ENCODE peak calls at places on chromosomes 6 and 20, in seven cellular contexts. One of them, this sample, is unnamed. For H3K9me3, the result is how much of the 10 kb centered on the place peaks cover.

GRCh38 chr6:26366504-26366903 is 1.5 kb downstream of the BTN3A2 start:
- DNase-seq in Peyer's patch: no peak
- DNase-seq in IMR-90: no peak
- DNase-seq in upper lobe of left lung: no peak
- DNase-seq in thyroid gland: no peak
- DNase-seq in heart left ventricle: no peak
- DNase-seq in body of pancreas: no peak
- DNase-seq in this sample: no peak

GRCh38 chr6:41271901-41272395 is 14.5 kb downstream of the TREM1 start:
- DNase-seq in Peyer's patch: no peak
- DNase-seq in IMR-90: no peak
- DNase-seq in upper lobe of left lung: peak
- DNase-seq in thyroid gland: no peak
- DNase-seq in heart left ventricle: peak
- DNase-seq in body of pancreas: no peak
- DNase-seq in this sample: peak

GRCh38 chr20:14521436-14521835 is 184.0 kb upstream of the FLRT3 start:
- DNase-seq in Peyer's patch: no peak
- DNase-seq in IMR-90: peak
- DNase-seq in upper lobe of left lung: no peak
- DNase-seq in thyroid gland: no peak
- DNase-seq in heart left ventricle: no peak
- DNase-seq in body of pancreas: no peak
- DNase-seq in this sample: no peak

GRCh38 chr20:20932156-20932555 is 174.0 kb downstream of the LINC00237 start:
- DNase-seq in Peyer's patch: no peak
- DNase-seq in IMR-90: no peak
- DNase-seq in upper lobe of left lung: no peak
- DNase-seq in thyroid gland: no peak
- DNase-seq in heart left ventricle: no peak
- DNase-seq in body of pancreas: no peak
- DNase-seq in this sample: no peak

GRCh38 chr20:60113771-60114170 is 155.5 kb downstream of the CDH26 start:
- DNase-seq in Peyer's patch: no peak
- DNase-seq in IMR-90: no peak
- DNase-seq in upper lobe of left lung: no peak
- DNase-seq in thyroid gland: no peak
- DNase-seq in heart left ventricle: no peak
- DNase-seq in body of pancreas: no peak
- DNase-seq in this sample: no peak

GRCh38 chr20:13995086-13995665 is at the start of gene MACROD2:
- DNase-seq in Peyer's patch: peak
- DNase-seq in IMR-90: peak
- DNase-seq in upper lobe of left lung: peak
- DNase-seq in thyroid gland: peak
- DNase-seq in heart left ventricle: peak
- DNase-seq in body of pancreas: peak
- DNase-seq in this sample: peak

GRCh38 chr6:99603421-99604160 is 3.0 kb upstream of the PRDM13 start:
- DNase-seq in Peyer's patch: no peak
- DNase-seq in IMR-90: peak
- DNase-seq in upper lobe of left lung: peak
- DNase-seq in thyroid gland: no peak
- DNase-seq in heart left ventricle: no peak
- DNase-seq in body of pancreas: no peak
- DNase-seq in this sample: no peak

GRCh38 chr6:8047466-8048292 is 16.5 kb downstream of the BLOC1S5 start:
- DNase-seq in Peyer's patch: no peak
- DNase-seq in IMR-90: peak
- DNase-seq in upper lobe of left lung: no peak
- DNase-seq in thyroid gland: no peak
- DNase-seq in heart left ventricle: no peak
- DNase-seq in body of pancreas: no peak
- DNase-seq in this sample: no peak

GRCh38 chr20:11496382-11496781 is 421.3 kb upstream of the BTBD3 start:
- DNase-seq in Peyer's patch: no peak
- DNase-seq in IMR-90: peak
- DNase-seq in upper lobe of left lung: no peak
- DNase-seq in thyroid gland: peak
- DNase-seq in heart left ventricle: no peak
- DNase-seq in body of pancreas: no peak
- DNase-seq in this sample: no peak

GRCh38 chr20:42639140-42639539 is 550.6 kb downstream of the PTPRT start:
- DNase-seq in Peyer's patch: no peak
- DNase-seq in IMR-90: no peak
- DNase-seq in upper lobe of left lung: no peak
- DNase-seq in thyroid gland: no peak
- DNase-seq in heart left ventricle: no peak
- DNase-seq in body of pancreas: no peak
- DNase-seq in this sample: no peak

GRCh38 chr6:138572200-138572875 is 73.0 kb upstream of the NHSL1 start:
- DNase-seq in Peyer's patch: no peak
- DNase-seq in IMR-90: peak
- DNase-seq in upper lobe of left lung: no peak
- DNase-seq in thyroid gland: peak
- DNase-seq in heart left ventricle: peak
- DNase-seq in body of pancreas: peak
- DNase-seq in this sample: peak

GRCh38 chr6:150269857-150270223 is 99.0 kb upstream of the IYD start:
- DNase-seq in Peyer's patch: no peak
- DNase-seq in IMR-90: peak
- DNase-seq in upper lobe of left lung: no peak
- DNase-seq in thyroid gland: no peak
- DNase-seq in heart left ventricle: no peak
- DNase-seq in body of pancreas: no peak
- DNase-seq in this sample: no peak

GRCh38 chr6:166934174-166934573 is 22.2 kb downstream of the RNASET2 start:
- DNase-seq in Peyer's patch: no peak
- DNase-seq in IMR-90: no peak
- DNase-seq in upper lobe of left lung: no peak
- DNase-seq in thyroid gland: no peak
- DNase-seq in heart left ventricle: no peak
- DNase-seq in body of pancreas: no peak
- DNase-seq in this sample: no peak

GRCh38 chr6:159043986-159044385 is 805 bp downstream of the TAGAP start:
- DNase-seq in Peyer's patch: no peak
- DNase-seq in IMR-90: no peak
- DNase-seq in upper lobe of left lung: no peak
- DNase-seq in thyroid gland: no peak
- DNase-seq in heart left ventricle: no peak
- DNase-seq in body of pancreas: no peak
- DNase-seq in this sample: no peak

GRCh38 chr20:17835240-17835940 is 133.2 kb downstream of the SNX5 start:
- DNase-seq in Peyer's patch: no peak
- DNase-seq in IMR-90: peak
- DNase-seq in upper lobe of left lung: peak
- DNase-seq in thyroid gland: no peak
- DNase-seq in heart left ventricle: peak
- DNase-seq in body of pancreas: peak
- DNase-seq in this sample: no peak

GRCh38 chr20:5357942-5358341 is 41.2 kb upstream of the PROKR2 start:
- DNase-seq in Peyer's patch: no peak
- DNase-seq in IMR-90: no peak
- DNase-seq in upper lobe of left lung: no peak
- DNase-seq in thyroid gland: no peak
- DNase-seq in heart left ventricle: no peak
- DNase-seq in body of pancreas: no peak
- DNase-seq in this sample: no peak

GRCh38 chr6:37602360-37602759 is 95.3 kb downstream of the MDGA1 start:
- DNase-seq in Peyer's patch: no peak
- DNase-seq in IMR-90: peak
- DNase-seq in upper lobe of left lung: no peak
- DNase-seq in thyroid gland: no peak
- DNase-seq in heart left ventricle: no peak
- DNase-seq in body of pancreas: no peak
- DNase-seq in this sample: no peak

GRCh38 chr6:163743796-163744195 is 329.3 kb downstream of the QKI start:
- DNase-seq in Peyer's patch: no peak
- DNase-seq in IMR-90: no peak
- DNase-seq in upper lobe of left lung: peak
- DNase-seq in thyroid gland: no peak
- DNase-seq in heart left ventricle: no peak
- DNase-seq in body of pancreas: no peak
- DNase-seq in this sample: no peak

GRCh38 chr20:59745716-59746115 is 141.4 kb downstream of the PHACTR3 start:
- DNase-seq in Peyer's patch: no peak
- DNase-seq in IMR-90: no peak
- DNase-seq in upper lobe of left lung: no peak
- DNase-seq in thyroid gland: no peak
- DNase-seq in heart left ventricle: no peak
- DNase-seq in body of pancreas: no peak
- DNase-seq in this sample: no peak

GRCh38 chr20:32509639-32510066 is 75.5 kb downstream of the NOL4L start:
- DNase-seq in Peyer's patch: peak
- DNase-seq in IMR-90: peak
- DNase-seq in upper lobe of left lung: no peak
- DNase-seq in thyroid gland: no peak
- DNase-seq in heart left ventricle: no peak
- DNase-seq in body of pancreas: no peak
- DNase-seq in this sample: no peak

GRCh38 chr6:134303903-134304302 is 14.0 kb downstream of the SGK1 start:
- DNase-seq in Peyer's patch: no peak
- DNase-seq in IMR-90: peak
- DNase-seq in upper lobe of left lung: no peak
- DNase-seq in thyroid gland: no peak
- DNase-seq in heart left ventricle: no peak
- DNase-seq in body of pancreas: no peak
- DNase-seq in this sample: no peak

GRCh38 chr20:341682-342081 is 5.2 kb upstream of the NRSN2 start:
- DNase-seq in Peyer's patch: no peak
- DNase-seq in IMR-90: peak
- DNase-seq in upper lobe of left lung: no peak
- DNase-seq in thyroid gland: no peak
- DNase-seq in heart left ventricle: no peak
- DNase-seq in body of pancreas: no peak
- DNase-seq in this sample: no peak

GRCh38 chr6:106802141-106802540 is 172.4 kb downstream of the CD24 start:
- DNase-seq in Peyer's patch: no peak
- DNase-seq in IMR-90: no peak
- DNase-seq in upper lobe of left lung: no peak
- DNase-seq in thyroid gland: no peak
- DNase-seq in heart left ventricle: no peak
- DNase-seq in body of pancreas: no peak
- DNase-seq in this sample: no peak

GRCh38 chr6:106803188-106803587 is 171.3 kb downstream of the CD24 start:
- DNase-seq in Peyer's patch: no peak
- DNase-seq in IMR-90: no peak
- DNase-seq in upper lobe of left lung: no peak
- DNase-seq in thyroid gland: no peak
- DNase-seq in heart left ventricle: no peak
- DNase-seq in body of pancreas: no peak
- DNase-seq in this sample: no peak

GRCh38 chr6:106805771-106806170 is 168.8 kb downstream of the CD24 start:
- DNase-seq in Peyer's patch: no peak
- DNase-seq in IMR-90: no peak
- DNase-seq in upper lobe of left lung: peak
- DNase-seq in thyroid gland: no peak
- DNase-seq in heart left ventricle: no peak
- DNase-seq in body of pancreas: no peak
- DNase-seq in this sample: no peak

GRCh38 chr6:106804238-106805016 is 170.1 kb downstream of the CD24 start:
- DNase-seq in Peyer's patch: no peak
- DNase-seq in IMR-90: no peak
- DNase-seq in upper lobe of left lung: no peak
- DNase-seq in thyroid gland: no peak
- DNase-seq in heart left ventricle: no peak
- DNase-seq in body of pancreas: no peak
- DNase-seq in this sample: no peak

GRCh38 chr6:106805017-106805335 is 169.6 kb downstream of the CD24 start:
- DNase-seq in Peyer's patch: no peak
- DNase-seq in IMR-90: no peak
- DNase-seq in upper lobe of left lung: no peak
- DNase-seq in thyroid gland: no peak
- DNase-seq in heart left ventricle: no peak
- DNase-seq in body of pancreas: no peak
- DNase-seq in this sample: no peak
- H3K9me3 ChIP-seq in Peyer's patch: under half
- H3K9me3 ChIP-seq in IMR-90: under half
- H3K9me3 ChIP-seq in upper lobe of left lung: under half
- H3K9me3 ChIP-seq in thyroid gland: under half
- H3K9me3 ChIP-seq in heart left ventricle: under half
- H3K9me3 ChIP-seq in body of pancreas: under half
- H3K9me3 ChIP-seq in this sample: under half

GRCh38 chr20:62818592-62819493 is 2.0 kb downstream of the COL9A3 start:
- DNase-seq in Peyer's patch: no peak
- DNase-seq in IMR-90: peak
- DNase-seq in upper lobe of left lung: peak
- DNase-seq in thyroid gland: peak
- DNase-seq in heart left ventricle: peak
- DNase-seq in body of pancreas: peak
- DNase-seq in this sample: no peak
- H3K27ac ChIP-seq in Peyer's patch: no peak
- H3K27ac ChIP-seq in IMR-90: no peak
- H3K27ac ChIP-seq in upper lobe of left lung: no peak
- H3K27ac ChIP-seq in thyroid gland: peak
- H3K27ac ChIP-seq in heart left ventricle: no peak
- H3K27ac ChIP-seq in body of pancreas: peak
- H3K27ac ChIP-seq in this sample: no peak

DNA sequence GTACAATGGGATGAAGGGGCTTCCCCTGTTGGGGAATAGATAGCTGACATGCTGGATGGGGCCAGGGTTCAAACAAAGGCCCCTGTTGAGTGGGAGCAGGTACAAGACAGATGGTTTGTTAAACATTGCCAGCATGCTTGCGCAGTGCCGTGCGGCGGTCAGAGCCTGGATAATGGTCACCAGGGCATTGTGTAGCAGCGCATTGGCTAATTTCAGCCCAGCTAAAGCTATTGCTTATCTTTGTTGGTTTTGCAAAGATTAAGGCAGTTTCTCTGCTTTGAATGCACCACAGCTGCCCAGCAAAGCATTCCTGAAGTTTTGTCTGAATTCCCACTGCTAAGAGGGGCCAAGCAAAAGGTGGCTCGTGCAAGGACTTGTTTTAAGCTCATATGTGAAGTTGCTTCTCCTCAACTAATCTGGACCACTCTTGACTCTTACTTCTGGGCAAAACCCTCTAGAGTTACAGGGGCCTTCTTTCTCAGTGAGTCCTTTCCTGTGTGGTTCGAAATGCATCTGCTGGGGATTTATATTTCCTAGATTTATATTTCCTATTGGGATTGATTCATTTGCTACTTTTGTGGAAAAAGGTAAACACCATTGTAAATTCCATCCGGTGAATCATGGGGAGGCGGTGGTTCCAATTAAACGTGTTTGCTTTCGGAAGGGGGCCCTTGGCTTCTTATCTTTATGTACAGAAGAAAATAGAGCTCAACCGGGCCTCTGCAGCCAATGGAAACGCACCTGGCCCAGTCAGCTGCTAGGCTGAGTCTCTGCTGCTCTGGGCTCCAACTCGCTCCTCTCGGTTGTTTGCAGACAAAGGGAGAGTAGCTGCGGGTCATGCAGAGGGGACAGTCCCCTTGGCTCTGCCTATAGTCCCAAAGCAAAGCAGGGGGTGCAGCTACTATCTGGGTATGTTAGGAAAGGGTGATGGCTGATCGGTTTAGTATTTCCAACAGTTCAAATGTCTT is 72.1 kb downstream of the FOXA2 start:
- DNase-seq in Peyer's patch: no peak
- DNase-seq in IMR-90: no peak
- DNase-seq in upper lobe of left lung: peak
- DNase-seq in thyroid gland: no peak
- DNase-seq in heart left ventricle: no peak
- DNase-seq in body of pancreas: peak
- DNase-seq in this sample: no peak
- TF ChIP-seq POLR2A in Peyer's patch: no peak
- TF ChIP-seq POLR2A in IMR-90: no peak
- TF ChIP-seq POLR2A in upper lobe of left lung: no peak
- TF ChIP-seq POLR2A in thyroid gland: no peak
- TF ChIP-seq POLR2A in heart left ventricle: no peak
- TF ChIP-seq POLR2A in body of pancreas: peak
- TF ChIP-seq POLR2A in this sample: no peak

GRCh38 chr20:56160956-56161355 is 87.6 kb upstream of the MC3R start:
- DNase-seq in Peyer's patch: no peak
- DNase-seq in IMR-90: no peak
- DNase-seq in upper lobe of left lung: no peak
- DNase-seq in thyroid gland: no peak
- DNase-seq in heart left ventricle: no peak
- DNase-seq in body of pancreas: no peak
- DNase-seq in this sample: no peak
- H3K9me3 ChIP-seq in Peyer's patch: under half
- H3K9me3 ChIP-seq in IMR-90: under half
- H3K9me3 ChIP-seq in upper lobe of left lung: under half
- H3K9me3 ChIP-seq in thyroid gland: under half
- H3K9me3 ChIP-seq in heart left ventricle: under half
- H3K9me3 ChIP-seq in body of pancreas: under half
- H3K9me3 ChIP-seq in this sample: under half